ENCODE peak calls at places on chromosome 22, in six cellular contexts. One of them, this sample, is unnamed.

GRCh38 chr22:33112606-33113005 is 54.4 kb upstream of the SYN3 start:
- DNase-seq in mammary epithelial cell: no peak
- DNase-seq in AG09309: no peak
- DNase-seq in right lobe of liver: no peak
- DNase-seq in endothelial cell: no peak
- DNase-seq in CD14-positive monocyte: no peak
- DNase-seq in this sample: no peak

GRCh38 chr22:19367763-19368367 is 63.7 kb downstream of the HIRA start:
- DNase-seq in mammary epithelial cell: no peak
- DNase-seq in AG09309: no peak
- DNase-seq in right lobe of liver: no peak
- DNase-seq in endothelial cell: no peak
- DNase-seq in CD14-positive monocyte: no peak
- DNase-seq in this sample: no peak

GRCh38 chr22:48950151-48950915 is 877.3 kb downstream of the BRD1 start:
- DNase-seq in mammary epithelial cell: no peak
- DNase-seq in AG09309: no peak
- DNase-seq in right lobe of liver: no peak
- DNase-seq in endothelial cell: no peak
- DNase-seq in CD14-positive monocyte: no peak
- DNase-seq in this sample: no peak

GRCh38 chr22:43228330-43228729 is 41.4 kb upstream of the TTLL12 start:
- DNase-seq in mammary epithelial cell: no peak
- DNase-seq in AG09309: no peak
- DNase-seq in right lobe of liver: no peak
- DNase-seq in endothelial cell: peak
- DNase-seq in CD14-positive monocyte: no peak
- DNase-seq in this sample: no peak

GRCh38 chr22:46245515-46245914 is 4.6 kb downstream of the CDPF1 start:
- DNase-seq in mammary epithelial cell: no peak
- DNase-seq in AG09309: no peak
- DNase-seq in right lobe of liver: peak
- DNase-seq in endothelial cell: no peak
- DNase-seq in CD14-positive monocyte: no peak
- DNase-seq in this sample: no peak

GRCh38 chr22:27461470-27461869 is 340.1 kb downstream of the MN1 start:
- DNase-seq in mammary epithelial cell: peak
- DNase-seq in AG09309: peak
- DNase-seq in right lobe of liver: no peak
- DNase-seq in endothelial cell: peak
- DNase-seq in CD14-positive monocyte: no peak
- DNase-seq in this sample: no peak

GRCh38 chr22:40210814-40211213 is 33.1 kb downstream of the TNRC6B start:
- DNase-seq in mammary epithelial cell: no peak
- DNase-seq in AG09309: no peak
- DNase-seq in right lobe of liver: no peak
- DNase-seq in endothelial cell: no peak
- DNase-seq in CD14-positive monocyte: no peak
- DNase-seq in this sample: no peak

GRCh38 chr22:26393929-26394328 is 35.1 kb upstream of the ASPHD2 start:
- DNase-seq in mammary epithelial cell: no peak
- DNase-seq in AG09309: no peak
- DNase-seq in right lobe of liver: no peak
- DNase-seq in endothelial cell: no peak
- DNase-seq in CD14-positive monocyte: no peak
- DNase-seq in this sample: no peak

GRCh38 chr22:20056696-20057386 is 23.2 kb upstream of the DGCR8 start:
- DNase-seq in mammary epithelial cell: no peak
- DNase-seq in AG09309: no peak
- DNase-seq in right lobe of liver: no peak
- DNase-seq in endothelial cell: no peak
- DNase-seq in CD14-positive monocyte: no peak
- DNase-seq in this sample: no peak

GRCh38 chr22:30212363-30212995 is 34.1 kb downstream of the LIF start:
- DNase-seq in mammary epithelial cell: peak
- DNase-seq in AG09309: peak
- DNase-seq in right lobe of liver: peak
- DNase-seq in endothelial cell: no peak
- DNase-seq in CD14-positive monocyte: peak
- DNase-seq in this sample: peak
- TF ChIP-seq CTCF in mammary epithelial cell: no peak
- TF ChIP-seq CTCF in AG09309: peak
- TF ChIP-seq CTCF in right lobe of liver: no peak
- TF ChIP-seq CTCF in endothelial cell: no peak
- TF ChIP-seq CTCF in CD14-positive monocyte: no peak
- TF ChIP-seq CTCF in this sample: no peak

GRCh38 chr22:44975444-44976262 is 34.2 kb downstream of the PHF21B start:
- DNase-seq in mammary epithelial cell: peak
- DNase-seq in AG09309: peak
- DNase-seq in right lobe of liver: peak
- DNase-seq in endothelial cell: peak
- DNase-seq in CD14-positive monocyte: peak
- DNase-seq in this sample: peak
- TF ChIP-seq CTCF in mammary epithelial cell: peak
- TF ChIP-seq CTCF in AG09309: peak
- TF ChIP-seq CTCF in right lobe of liver: peak
- TF ChIP-seq CTCF in endothelial cell: peak
- TF ChIP-seq CTCF in CD14-positive monocyte: peak
- TF ChIP-seq CTCF in this sample: no peak

GRCh38 chr22:41301085-41302015 is at the start of gene ZC3H7B:
- DNase-seq in mammary epithelial cell: peak
- DNase-seq in AG09309: no peak
- DNase-seq in right lobe of liver: peak
- DNase-seq in endothelial cell: peak
- DNase-seq in CD14-positive monocyte: peak
- DNase-seq in this sample: peak
- TF ChIP-seq CTCF in mammary epithelial cell: no peak
- TF ChIP-seq CTCF in AG09309: peak
- TF ChIP-seq CTCF in right lobe of liver: peak
- TF ChIP-seq CTCF in endothelial cell: no peak
- TF ChIP-seq CTCF in CD14-positive monocyte: no peak
- TF ChIP-seq CTCF in this sample: no peak

DNA sequence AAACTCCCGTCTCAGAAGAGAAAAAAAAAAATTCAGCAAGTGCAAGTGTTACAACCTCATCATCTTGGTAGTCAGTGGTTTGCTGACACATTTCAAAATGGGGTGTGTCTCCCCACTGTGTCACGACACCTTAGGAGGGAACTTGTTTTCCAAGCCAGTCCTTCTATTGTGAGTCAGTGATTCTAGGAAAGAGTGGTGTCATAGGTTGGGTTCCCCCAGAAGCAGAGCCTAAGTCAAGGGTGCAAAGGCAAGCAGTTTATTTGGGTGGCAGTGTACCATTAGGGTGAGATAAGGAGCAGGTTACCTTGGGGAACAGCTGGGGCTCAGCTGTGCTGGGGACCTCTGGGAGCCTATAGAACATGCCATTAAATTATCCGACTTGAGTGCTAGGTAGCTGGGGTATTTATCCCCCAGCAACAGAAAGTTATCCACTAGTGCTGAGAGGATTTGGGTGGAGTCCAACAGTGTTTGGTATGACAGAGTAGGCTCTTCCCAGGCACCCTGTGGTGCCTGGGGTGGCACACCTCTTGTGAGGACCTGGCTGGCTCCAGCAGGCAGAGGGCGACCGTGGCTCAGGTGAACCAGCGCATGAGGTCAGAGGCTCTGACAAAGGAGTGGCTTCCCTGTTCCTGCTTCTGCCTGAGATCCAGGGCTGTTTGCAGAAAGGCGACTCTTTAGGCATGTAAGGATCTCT is 41.7 kb downstream of the KIAA1671 start:
- DNase-seq in mammary epithelial cell: peak
- DNase-seq in AG09309: no peak
- DNase-seq in right lobe of liver: peak
- DNase-seq in endothelial cell: no peak
- DNase-seq in CD14-positive monocyte: no peak
- DNase-seq in this sample: no peak
- TF ChIP-seq CTCF in mammary epithelial cell: peak
- TF ChIP-seq CTCF in AG09309: no peak
- TF ChIP-seq CTCF in right lobe of liver: peak
- TF ChIP-seq CTCF in endothelial cell: no peak
- TF ChIP-seq CTCF in CD14-positive monocyte: no peak
- TF ChIP-seq CTCF in this sample: no peak

GRCh38 chr22:37594237-37594636 is 14.3 kb upstream of the LGALS2 start:
- DNase-seq in mammary epithelial cell: no peak
- DNase-seq in AG09309: no peak
- DNase-seq in right lobe of liver: no peak
- DNase-seq in endothelial cell: no peak
- DNase-seq in CD14-positive monocyte: no peak
- DNase-seq in this sample: no peak
- TF ChIP-seq CTCF in mammary epithelial cell: no peak
- TF ChIP-seq CTCF in AG09309: no peak
- TF ChIP-seq CTCF in right lobe of liver: no peak
- TF ChIP-seq CTCF in endothelial cell: no peak
- TF ChIP-seq CTCF in CD14-positive monocyte: no peak
- TF ChIP-seq CTCF in this sample: no peak

GRCh38 chr22:31828739-31829138 is 74.9 kb downstream of the DEPDC5 start:
- DNase-seq in mammary epithelial cell: peak
- DNase-seq in AG09309: no peak
- DNase-seq in right lobe of liver: no peak
- DNase-seq in endothelial cell: no peak
- DNase-seq in CD14-positive monocyte: no peak
- DNase-seq in this sample: no peak

GRCh38 chr22:31830721-31831070 is 76.9 kb downstream of the DEPDC5 start:
- DNase-seq in mammary epithelial cell: peak
- DNase-seq in AG09309: no peak
- DNase-seq in right lobe of liver: no peak
- DNase-seq in endothelial cell: no peak
- DNase-seq in CD14-positive monocyte: no peak
- DNase-seq in this sample: no peak

GRCh38 chr22:31826443-31826842 is 72.6 kb downstream of the DEPDC5 start:
- DNase-seq in mammary epithelial cell: peak
- DNase-seq in AG09309: no peak
- DNase-seq in right lobe of liver: no peak
- DNase-seq in endothelial cell: no peak
- DNase-seq in CD14-positive monocyte: no peak
- DNase-seq in this sample: no peak

GRCh38 chr22:31825513-31825912 is 71.7 kb downstream of the DEPDC5 start:
- DNase-seq in mammary epithelial cell: peak
- DNase-seq in AG09309: no peak
- DNase-seq in right lobe of liver: no peak
- DNase-seq in endothelial cell: no peak
- DNase-seq in CD14-positive monocyte: no peak
- DNase-seq in this sample: no peak

GRCh38 chr22:31829505-31829904 is 75.7 kb downstream of the DEPDC5 start:
- DNase-seq in mammary epithelial cell: peak
- DNase-seq in AG09309: peak
- DNase-seq in right lobe of liver: no peak
- DNase-seq in endothelial cell: no peak
- DNase-seq in CD14-positive monocyte: no peak
- DNase-seq in this sample: no peak
- TF ChIP-seq CTCF in mammary epithelial cell: no peak
- TF ChIP-seq CTCF in AG09309: no peak
- TF ChIP-seq CTCF in right lobe of liver: no peak
- TF ChIP-seq CTCF in endothelial cell: no peak
- TF ChIP-seq CTCF in CD14-positive monocyte: no peak
- TF ChIP-seq CTCF in this sample: no peak

GRCh38 chr22:23639661-23640060 is 7.5 kb upstream of the DRICH1 start:
- DNase-seq in mammary epithelial cell: no peak
- DNase-seq in AG09309: no peak
- DNase-seq in right lobe of liver: no peak
- DNase-seq in endothelial cell: no peak
- DNase-seq in CD14-positive monocyte: no peak
- DNase-seq in this sample: no peak
- TF ChIP-seq CTCF in mammary epithelial cell: no peak
- TF ChIP-seq CTCF in AG09309: no peak
- TF ChIP-seq CTCF in right lobe of liver: no peak
- TF ChIP-seq CTCF in endothelial cell: no peak
- TF ChIP-seq CTCF in CD14-positive monocyte: no peak
- TF ChIP-seq CTCF in this sample: no peak

DNA sequence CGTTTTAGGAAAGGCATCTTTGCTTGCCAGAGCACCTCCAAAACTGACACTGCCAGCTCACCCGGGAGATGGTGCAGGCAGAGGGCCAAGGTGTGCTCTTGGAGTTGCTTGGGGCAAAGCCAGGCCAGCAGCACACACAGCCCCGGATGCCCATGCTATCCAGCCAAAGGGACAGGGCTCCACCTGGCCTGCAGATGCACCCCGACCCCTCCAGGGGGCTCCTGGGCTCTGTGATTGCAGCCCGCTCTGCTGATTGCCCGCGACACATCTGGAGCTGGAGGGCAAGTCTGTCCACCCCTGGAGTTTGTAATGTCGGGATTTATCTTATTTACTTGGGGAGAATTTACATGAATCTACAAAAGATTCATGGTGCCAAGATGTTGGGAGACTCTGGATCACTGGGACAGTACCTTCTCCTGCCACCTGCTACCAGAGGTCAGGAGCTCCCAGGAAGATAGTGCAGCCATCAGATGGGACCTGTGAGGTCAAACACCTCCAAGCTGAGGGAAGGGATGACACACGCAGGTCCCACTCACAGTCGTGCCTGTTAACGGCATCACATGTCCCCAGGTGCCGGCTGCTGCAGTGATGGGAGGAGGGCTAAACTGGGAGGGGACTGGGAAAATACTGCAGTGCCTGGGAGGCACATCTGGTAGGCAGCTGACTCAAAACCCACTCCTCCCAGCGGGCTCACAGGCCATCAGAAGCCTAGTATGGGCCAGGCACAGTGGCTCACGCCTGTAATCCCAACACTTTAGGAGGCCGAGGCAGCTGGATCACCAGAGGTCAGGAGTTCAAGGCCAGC is 17.2 kb downstream of the CBX7 start:
- DNase-seq in mammary epithelial cell: peak
- DNase-seq in AG09309: no peak
- DNase-seq in right lobe of liver: no peak
- DNase-seq in endothelial cell: peak
- DNase-seq in CD14-positive monocyte: no peak
- DNase-seq in this sample: no peak
- TF ChIP-seq CTCF in mammary epithelial cell: peak
- TF ChIP-seq CTCF in AG09309: peak
- TF ChIP-seq CTCF in right lobe of liver: peak
- TF ChIP-seq CTCF in endothelial cell: peak
- TF ChIP-seq CTCF in CD14-positive monocyte: peak
- TF ChIP-seq CTCF in this sample: no peak

This sample was measured in omental fat pad.